ENCODE peak calls at places on chromosome 22, in ten cellular contexts. W is sciatic nerve; P is left lung; G is psoas muscle; V is CD8-positive, alpha-beta T cell; O is left cardiac atrium; N is heart right ventricle; Y is activated T-cell treated with anti-CD3 and anti-CD28 coated beads, Interleukin-2, amount 50 U/mL, for 4 hours; Q is activated CD8-positive, alpha-beta memory T cell treated with anti-CD3 and anti-CD28 coated beads, Interleukin-2, amount 10 ng/mL, durations not matched to agents 7 days and 5 days; C is right cardiac atrium. T is an unnamed sample.

GRCh38 chr22:27358096-27358870 is 443.3 kb downstream of the MN1 start:
- ATAC-seq in W (no peak), P (no peak), G (no peak), V (no peak), O (no peak), N (no peak), Y (no peak), Q (no peak), C (no peak), T (no peak)

GRCh38 chr22:19213001-19213400 is 34.5 kb upstream of the SLC25A1 start:
- ATAC-seq in W (no peak), P (no peak), G (no peak), V (no peak), O (no peak), N (no peak), Y (no peak), Q (no peak), C (no peak), T (no peak)

GRCh38 chr22:20130319-20130718 is 1.3 kb upstream of the ZDHHC8 start:
- ATAC-seq in W (peak; percentile 0), P (no peak), G (no peak), V (peak; percentile 13), O (no peak), N (no peak), Y (no peak), Q (no peak), C (no peak), T (no peak)

GRCh38 chr22:43964314-43964857 is 9.1 kb downstream of the SAMM50 start:
- ATAC-seq in W (no peak), P (no peak), G (peak; percentile 70), V (no peak), O (no peak), N (no peak), Y (no peak), Q (no peak), C (no peak), T (no peak)

GRCh38 chr22:28316014-28316413 is 363.6 kb downstream of the TTC28 start:
- ATAC-seq in W (no peak), P (peak; percentile 44), G (no peak), V (no peak), O (no peak), N (no peak), Y (no peak), Q (no peak), C (no peak), T (no peak)

GRCh38 chr22:22616636-22617035 is 27.8 kb upstream of the GGTLC2 start:
- ATAC-seq in W (no peak), P (peak; percentile 31), G (no peak), V (peak; percentile 36), O (no peak), N (no peak), Y (peak; percentile 87), Q (peak; percentile 33), C (no peak), T (peak; percentile 83)

GRCh38 chr22:28899199-28899853 is 16.0 kb downstream of the ZNRF3 start:
- ATAC-seq in W (no peak), P (no peak), G (no peak), V (peak; percentile 71), O (no peak), N (no peak), Y (peak; percentile 46), Q (no peak), C (no peak), T (no peak)

GRCh38 chr22:30238661-30239420 is 7.7 kb downstream of the LIF start:
- ATAC-seq in W (peak; percentile 75), P (peak; percentile 27), G (no peak), V (no peak), O (peak; percentile 83), N (peak; percentile 72), Y (no peak), Q (no peak), C (peak; percentile 66), T (no peak)

GRCh38 chr22:24514241-24515024 is 19.3 kb downstream of the UPB1 start:
- ATAC-seq in W (no peak), P (no peak), G (no peak), V (no peak), O (no peak), N (no peak), Y (no peak), Q (no peak), C (no peak), T (peak; percentile 73)

GRCh38 chr22:19203839-19204238 is 25.3 kb upstream of the SLC25A1 start:
- ATAC-seq in W (no peak), P (no peak), G (peak; percentile 6), V (no peak), O (peak; percentile 44), N (peak; percentile 18), Y (no peak), Q (no peak), C (peak; percentile 76), T (no peak)

GRCh38 chr22:17910561-17911311 is 113.6 kb downstream of the MICAL3 start:
- ATAC-seq in W (peak; percentile 88), P (peak; percentile 85), G (peak; percentile 84), V (no peak), O (peak; percentile 91), N (peak; percentile 93), Y (no peak), Q (no peak), C (peak; percentile 95), T (no peak)

GRCh38 chr22:20131856-20132685 is 467 bp downstream of the ZDHHC8 start:
- ATAC-seq in W (peak; percentile 23), P (peak; percentile 1), G (peak; percentile 17), V (peak; percentile 5), O (peak; percentile 1), N (no peak), Y (peak; percentile 8), Q (peak; percentile 10), C (peak; percentile 20), T (peak; percentile 0)

GRCh38 chr22:23091760-23092159 is 21.4 kb downstream of the GNAZ start:
- ATAC-seq in W (no peak), P (no peak), G (no peak), V (no peak), O (no peak), N (no peak), Y (no peak), Q (no peak), C (no peak), T (no peak)

GRCh38 chr22:42967933-42968332 is 47.0 kb downstream of the PACSIN2 start:
- ATAC-seq in W (peak; percentile 85), P (peak; percentile 36), G (peak; percentile 68), V (no peak), O (peak; percentile 67), N (peak; percentile 86), Y (no peak), Q (no peak), C (peak; percentile 72), T (peak; percentile 74)

GRCh38 chr22:29883831-29884139 is 811 bp downstream of the MTMR3 start:
- ATAC-seq in W (peak; percentile 32), P (no peak), G (no peak), V (no peak), O (no peak), N (no peak), Y (peak; percentile 11), Q (peak; percentile 2), C (no peak), T (no peak)

GRCh38 chr22:28978158-28978557 is 83.5 kb downstream of the C22orf31 start:
- ATAC-seq in W (peak; percentile 44), P (peak; percentile 25), G (peak; percentile 89), V (no peak), O (peak; percentile 88), N (peak; percentile 51), Y (no peak), Q (no peak), C (peak; percentile 60), T (no peak)

GRCh38 chr22:27632451-27633295 is 168.9 kb downstream of the MN1 start:
- ATAC-seq in W (no peak), P (no peak), G (no peak), V (no peak), O (peak; percentile 75), N (peak; percentile 86), Y (no peak), Q (no peak), C (peak; percentile 62), T (no peak)

GRCh38 chr22:39362271-39362670 is 12.5 kb downstream of the SYNGR1 start:
- ATAC-seq in W (peak; percentile 34), P (no peak), G (no peak), V (no peak), O (no peak), N (no peak), Y (no peak), Q (no peak), C (peak; percentile 6), T (no peak)

GRCh38 chr22:50173221-50173982 is 2.9 kb downstream of the PANX2 start:
- ATAC-seq in W (peak; percentile 39), P (peak; percentile 22), G (no peak), V (no peak), O (no peak), N (no peak), Y (no peak), Q (no peak), C (no peak), T (peak; percentile 60)

GRCh38 chr22:47148510-47148909 is 386.1 kb downstream of the TBC1D22A start:
- ATAC-seq in W (no peak), P (no peak), G (no peak), V (no peak), O (no peak), N (no peak), Y (no peak), Q (no peak), C (no peak), T (no peak)

GRCh38 chr22:50308597-50308935 is 1.1 kb upstream of the PLXNB2 start:
- ATAC-seq in W (peak; percentile 54), P (peak; percentile 6), G (peak; percentile 32), V (no peak), O (peak; percentile 39), N (peak; percentile 75), Y (no peak), Q (no peak), C (peak; percentile 69), T (no peak)

GRCh38 chr22:47623056-47623739 is 860.7 kb downstream of the TBC1D22A start:
- ATAC-seq in W (no peak), P (no peak), G (no peak), V (no peak), O (no peak), N (no peak), Y (no peak), Q (no peak), C (no peak), T (no peak)

GRCh38 chr22:48682517-48682916 is 1145.2 kb downstream of the BRD1 start:
- ATAC-seq in W (no peak), P (no peak), G (no peak), V (no peak), O (no peak), N (no peak), Y (no peak), Q (no peak), C (no peak), T (no peak)